ENCODE peak calls at places on chromosomes 16 and 17, in ten cellular contexts. S, L, J, E, R, I, V, O, N and A are unnamed samples.
A peak's percentile ranks its signal among the peaks of the same experiment; 100 is the strongest.

GRCh38 chr17:78985395-78985794 is 5.7 kb upstream of the LGALS3BP start:
- DNase-seq in L (no peak), J (no peak), V (no peak), O (no peak), S (no peak), I (no peak), N (no peak), R (no peak), E (no peak), A (no peak)

GRCh38 chr16:31455601-31456314 is 3.5 kb upstream of the ARMC5 start:
- DNase-seq in R (peak; percentile 19), S (no peak), V (no peak), J (no peak), I (no peak), N (no peak), L (no peak), O (no peak), E (no peak), A (no peak)

GRCh38 chr16:80274576-80275191 is 266.1 kb upstream of the DYNLRB2 start:
- DNase-seq in O (no peak), J (no peak), E (no peak), I (no peak), V (no peak), R (no peak), L (no peak), S (peak; percentile 87), N (peak; percentile 96), A (no peak)

GRCh38 chr17:79777166-79777843 is 643 bp upstream of the CBX2 start:
- DNase-seq in O (no peak), V (peak; percentile 82), S (peak; percentile 58), R (no peak), N (peak; percentile 42), I (no peak), J (peak; percentile 66), L (peak; percentile 61), E (peak; percentile 40), A (no peak)

GRCh38 chr16:12741176-12741575 is 62.5 kb downstream of the CPPED1 start:
- DNase-seq in L (no peak), V (no peak), N (no peak), O (no peak), R (no peak), S (no peak), J (no peak), E (no peak), I (no peak), A (no peak)

GRCh38 chr17:44959821-44960523 is 8.1 kb downstream of the C1QL1 start:
- DNase-seq in J (no peak), R (no peak), V (no peak), S (no peak), O (no peak), N (no peak), E (no peak), I (no peak), L (no peak), A (no peak)

GRCh38 chr17:19943599-19943998 is 34.0 kb downstream of the AKAP10 start:
- DNase-seq in N (no peak), J (no peak), E (no peak), V (no peak), I (no peak), S (no peak), R (no peak), L (no peak), O (no peak), A (no peak)

GRCh38 chr17:79933863-79934652 is 94.8 kb upstream of the CBX4 start:
- DNase-seq in E (peak; percentile 42), R (no peak), L (no peak), J (peak; percentile 74), N (peak; percentile 10), I (no peak), S (peak; percentile 27), V (peak; percentile 73), O (no peak), A (no peak)

GRCh38 chr16:1058216-1058615 is 14.3 kb upstream of the SSTR5 start:
- DNase-seq in O (no peak), L (no peak), V (no peak), N (no peak), I (no peak), S (no peak), E (no peak), R (no peak), J (no peak), A (no peak)